ENCODE peak calls at places on chromosomes 7 and 10, in eight cellular contexts. L, Q, O, N, C, D, S and R are unnamed samples.

GRCh38 chr10:132575320-132576201 is 38.0 kb downstream of the INPP5A start:
- DNase-seq in L (no peak), N (no peak), D (no peak), S (no peak), C (peak; percentile 70), O (no peak), Q (no peak), R (no peak)

GRCh38 chr10:73974309-73974946 is 23.5 kb upstream of the VCL start:
- DNase-seq in Q (peak; percentile 23), N (no peak), L (no peak), O (no peak), D (no peak), C (no peak), S (no peak), R (no peak)

GRCh38 chr10:128063736-128064614 is 62.2 kb downstream of the MKI67 start:
- DNase-seq in N (no peak), S (peak; percentile 69), D (peak; percentile 28), L (no peak), C (no peak), O (no peak), Q (no peak), R (no peak)

GRCh38 chr7:94584113-94584512 is 71.8 kb downstream of the SGCE start:
- DNase-seq in L (no peak), C (peak; percentile 12), S (no peak), N (no peak), O (no peak), Q (no peak), D (no peak), R (no peak)

GRCh38 chr7:92674379-92674778 is 84.2 kb upstream of the FAM133B start:
- DNase-seq in Q (no peak), D (no peak), C (no peak), L (no peak), O (no peak), N (no peak), S (no peak), R (no peak)

GRCh38 chr10:5293691-5294550 is 70.8 kb upstream of the UCN3 start:
- DNase-seq in L (peak; percentile 47), D (peak; percentile 71), Q (peak; percentile 35), C (peak; percentile 49), S (peak; percentile 21), N (peak; percentile 91), O (peak; percentile 68), R (peak; percentile 83)

GRCh38 chr10:3886666-3887251 is 101.8 kb upstream of the KLF6 start:
- DNase-seq in C (no peak), S (no peak), O (peak; percentile 57), Q (no peak), N (no peak), L (no peak), D (no peak), R (no peak)

GRCh38 chr10:121862042-121862441 is 65.8 kb downstream of the ATE1 start:
- DNase-seq in C (no peak), L (no peak), D (no peak), S (no peak), N (no peak), Q (no peak), O (no peak), R (no peak)

GRCh38 chr7:151550601-151551286 is 31.0 kb upstream of the RHEB start:
- DNase-seq in S (peak; percentile 59), C (no peak), Q (no peak), O (no peak), L (no peak), N (no peak), D (peak; percentile 58), R (no peak)

GRCh38 chr10:105800626-105801025 is 1159.5 kb downstream of the SORCS3 start:
- DNase-seq in N (peak; percentile 58), Q (no peak), S (no peak), C (no peak), D (peak; percentile 98), O (no peak), L (no peak), R (no peak)

GRCh38 chr10:33010132-33011037 is 52.4 kb upstream of the ITGB1 start:
- DNase-seq in N (peak; percentile 47), L (no peak), O (no peak), C (no peak), S (peak; percentile 65), Q (peak; percentile 51), D (peak; percentile 60), R (peak; percentile 45)

GRCh38 chr10:29326299-29326698 is 37.4 kb downstream of the LYZL1 start:
- DNase-seq in D (no peak), N (no peak), C (no peak), Q (no peak), L (no peak), S (no peak), O (no peak), R (no peak)

GRCh38 chr7:13262929-13263530 is 575.6 kb downstream of the ARL4A start:
- DNase-seq in C (no peak), D (peak; percentile 52), N (peak; percentile 40), Q (peak; percentile 22), L (no peak), O (no peak), S (no peak), R (no peak)

GRCh38 chr10:112663181-112663879 is 216.3 kb downstream of the VTI1A start:
- DNase-seq in L (no peak), C (no peak), N (no peak), D (no peak), S (peak; percentile 21), O (no peak), Q (no peak), R (no peak)

GRCh38 chr10:58661336-58661735 is 148.7 kb downstream of the BICC1 start:
- DNase-seq in N (no peak), O (no peak), D (no peak), L (no peak), C (no peak), S (no peak), Q (no peak), R (no peak)

GRCh38 chr7:713488-714230 is 12.8 kb upstream of the DNAAF5 start:
- DNase-seq in L (no peak), O (no peak), N (no peak), S (no peak), D (no peak), C (no peak), Q (no peak), R (no peak)

GRCh38 chr10:29386347-29386999 is 97.6 kb downstream of the LYZL1 start:
- DNase-seq in D (peak; percentile 71), Q (peak; percentile 26), L (no peak), C (no peak), O (no peak), N (peak; percentile 62), S (no peak), R (no peak)

GRCh38 chr7:77415474-77415821 is 701 bp downstream of the GSAP start:
- DNase-seq in Q (peak; percentile 23), S (no peak), N (peak; percentile 42), O (no peak), C (peak; percentile 74), D (no peak), L (no peak), R (no peak)

GRCh38 chr7:133484135-133484534 is 231.3 kb downstream of the EXOC4 start:
- DNase-seq in S (no peak), O (no peak), C (no peak), L (no peak), Q (peak; percentile 64), D (peak; percentile 88), N (no peak), R (no peak)

GRCh38 chr10:132398566-132398991 is 1.6 kb downstream of the PWWP2B start:
- DNase-seq in Q (no peak), S (no peak), L (peak; percentile 12), D (no peak), N (no peak), O (peak; percentile 74), C (peak; percentile 7), R (no peak)

GRCh38 chr10:96974348-96974747 is 142.2 kb downstream of the LCOR start:
- DNase-seq in Q (no peak), S (no peak), C (no peak), D (peak; percentile 4), O (no peak), L (no peak), N (no peak), R (no peak)

GRCh38 chr10:12241810-12242529 is 46.0 kb downstream of the CDC123 start:
- DNase-seq in D (peak; percentile 83), O (no peak), N (no peak), C (no peak), L (peak; percentile 50), Q (no peak), S (no peak), R (no peak)
- H3K27ac ChIP-seq in D (peak overlapping the region; percentile 47), O (no peak overlapping the region), N (no peak overlapping the region), C (no peak overlapping the region), L (peak overlapping the region; percentile 85), Q (no peak overlapping the region), S (peak overlapping the region; percentile 87), R (no peak overlapping the region)

DNA sequence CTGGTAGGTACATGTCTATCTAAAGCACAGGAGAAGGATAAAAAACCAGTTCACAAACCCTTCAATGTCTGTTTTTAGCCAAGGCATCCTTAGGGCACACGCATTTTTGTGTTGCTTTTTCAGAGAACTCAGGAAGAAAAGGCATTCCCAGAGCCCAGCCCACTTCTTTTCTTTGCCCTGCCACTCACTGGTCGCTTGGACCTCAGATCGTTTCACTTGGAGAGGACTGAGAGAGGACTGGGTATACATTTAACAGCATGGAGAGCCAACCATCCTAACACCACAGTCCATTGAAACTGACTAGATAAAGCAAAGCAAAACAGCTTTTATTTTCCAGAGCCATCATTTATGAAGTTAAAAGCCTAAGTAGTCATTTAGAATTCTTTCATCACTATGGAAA is 194.2 kb downstream of the CAMK1D start:
- DNase-seq in Q (no peak), L (no peak), N (peak; percentile 33), D (no peak), S (no peak), O (no peak), C (no peak), R (no peak)
- H3K4me1 ChIP-seq in Q (peaks cover 13% of the 10 kb centered on the region), L (peaks cover 8% of the 10 kb centered on the region), N (peaks cover 13% of the 10 kb centered on the region), D (peaks cover 65% of the 10 kb centered on the region), S (no peaks in the 10 kb centered on the region), O (no peaks in the 10 kb centered on the region), C (peaks cover 10% of the 10 kb centered on the region), R (no peaks in the 10 kb centered on the region)

GRCh38 chr7:76380623-76380966 is 21.8 kb upstream of the YWHAG start:
- DNase-seq in Q (no peak), D (no peak), L (no peak), C (peak; percentile 20), N (no peak), O (no peak), S (no peak), R (no peak)
- H3K27ac ChIP-seq in Q (peak overlapping the region; percentile 71), D (peak overlapping the region; percentile 81), L (peak overlapping the region; percentile 98), C (peak overlapping the region; percentile 93), N (no peak overlapping the region), O (peak overlapping the region; percentile 94), S (peak overlapping the region; percentile 72), R (no peak overlapping the region)

DNA sequence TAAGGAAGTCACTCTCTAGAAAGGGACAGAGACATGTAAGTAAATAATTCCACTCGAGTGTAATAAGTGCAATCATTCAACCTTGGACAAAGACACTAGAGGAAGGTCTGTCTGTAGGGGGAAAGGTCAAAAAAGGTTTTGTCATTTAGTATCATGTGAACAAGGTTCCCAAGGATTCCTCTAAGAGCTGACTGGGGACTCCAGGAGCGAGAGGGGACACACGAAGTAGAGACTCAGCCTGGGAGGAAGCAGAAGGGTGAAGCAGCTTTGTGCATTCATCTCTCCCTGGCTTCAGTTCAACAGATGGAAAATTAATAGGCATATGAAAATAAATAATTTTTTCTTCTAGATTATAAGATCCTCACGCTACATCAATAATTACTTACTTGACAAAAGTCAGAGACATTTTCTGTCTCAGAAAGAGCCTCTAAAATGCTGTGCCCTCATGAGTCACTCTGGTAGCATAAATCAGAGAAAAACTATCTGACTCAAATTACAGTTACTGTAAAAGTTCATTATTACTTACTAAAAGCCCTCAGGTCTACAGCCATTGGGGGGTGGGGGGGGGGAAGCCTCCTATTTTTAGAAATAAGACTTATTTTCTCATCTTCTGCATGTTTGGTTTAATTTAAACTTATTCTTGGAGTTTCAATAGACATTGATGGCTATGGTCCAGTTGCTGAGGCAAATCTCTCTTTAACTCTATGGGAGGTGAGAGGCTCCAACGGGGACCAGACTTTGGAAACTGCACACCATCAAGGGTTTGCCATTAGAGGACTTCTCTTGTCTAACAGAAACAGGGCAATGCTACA is 275.0 kb upstream of the KLF14 start:
- DNase-seq in D (peak; percentile 61), Q (no peak), S (no peak), O (no peak), C (no peak), N (no peak), L (no peak), R (no peak)
- H3K4me1 ChIP-seq in D (peaks cover 72% of the 10 kb centered on the region), Q (peaks cover 77% of the 10 kb centered on the region), S (peaks cover 60% of the 10 kb centered on the region), O (peaks cover 74% of the 10 kb centered on the region), C (peaks cover 80% of the 10 kb centered on the region), N (peaks cover 5% of the 10 kb centered on the region), L (peaks cover 74% of the 10 kb centered on the region), R (peaks cover 4% of the 10 kb centered on the region)